ENCODE peak calls at places on chromosomes 3 and 15, in four cellular contexts. D, T, M and A are unnamed samples. For H3K9me3, the result is how much of the 10 kb centered on the place peaks cover.

GRCh38 chr3:106643684-106644161 is 733.5 kb upstream of the CCDC54 start:
- DNase-seq in D (no peak), T (peak), M (no peak), A (no peak)

GRCh38 chr3:162142511-162142910 is 645.9 kb downstream of the OTOL1 start:
- DNase-seq in D (no peak), T (no peak), M (no peak), A (no peak)

GRCh38 chr3:196883361-196883760 is 15.6 kb downstream of the SENP5 start:
- DNase-seq in D (no peak), T (no peak), M (no peak), A (no peak)

GRCh38 chr15:43988900-43989299 is 162.1 kb downstream of the WDR76 start:
- DNase-seq in D (no peak), T (no peak), M (no peak), A (no peak)

GRCh38 chr3:71444861-71445259 is 138.7 kb downstream of the FOXP1 start:
- DNase-seq in D (no peak), T (no peak), M (no peak), A (no peak)

GRCh38 chr15:40555876-40556275 is 9.0 kb downstream of the CCDC32 start:
- DNase-seq in D (no peak), T (no peak), M (no peak), A (no peak)

GRCh38 chr3:49175530-49175929 is 4.1 kb downstream of the KLHDC8B start:
- DNase-seq in D (no peak), T (no peak), M (no peak), A (no peak)

GRCh38 chr3:107082527-107082926 is 294.7 kb upstream of the CCDC54 start:
- DNase-seq in D (no peak), T (no peak), M (no peak), A (no peak)

GRCh38 chr3:154730221-154730620 is 300.2 kb upstream of the GPR149 start:
- DNase-seq in D (no peak), T (no peak), M (no peak), A (no peak)

GRCh38 chr3:183518446-183519185 is 36.9 kb downstream of the KLHL6 start:
- DNase-seq in D (no peak), T (no peak), M (no peak), A (no peak)

GRCh38 chr3:129996073-129996472 is 21.6 kb downstream of the TRH start:
- DNase-seq in D (no peak), T (no peak), M (no peak), A (no peak)

GRCh38 chr3:61172684-61173083 is 78.6 kb downstream of the FHIT start:
- DNase-seq in D (no peak), T (peak), M (no peak), A (peak)

GRCh38 chr15:50652671-50653070 is 33.9 kb downstream of the TRPM7 start:
- DNase-seq in D (no peak), T (no peak), M (no peak), A (no peak)

GRCh38 chr3:125072310-125072709 is 16.5 kb upstream of the HEG1 start:
- DNase-seq in D (no peak), T (no peak), M (no peak), A (no peak)

GRCh38 chr3:112376996-112377395 is 44.0 kb downstream of the CD200 start:
- DNase-seq in D (no peak), T (no peak), M (no peak), A (no peak)

GRCh38 chr15:63480441-63480821 is 24.0 kb upstream of the USP3 start:
- DNase-seq in D (no peak), T (no peak), M (no peak), A (no peak)

GRCh38 chr3:57007513-57008415 is 52.7 kb upstream of the SPATA12 start:
- DNase-seq in D (peak), T (peak), M (peak), A (no peak)

GRCh38 chr3:145243875-145244274 is 917.1 kb downstream of the PLOD2 start:
- DNase-seq in D (no peak), T (no peak), M (no peak), A (no peak)
- H3K9me3 ChIP-seq in D (under half), T (under half), M (under half), A (under half)

GRCh38 chr15:62269504-62269903 is 104.4 kb upstream of the C2CD4B start:
- DNase-seq in D (no peak), T (no peak), M (no peak), A (peak)
- H3K9me3 ChIP-seq in D (under half), T (under half), M (under half), A (under half)

DNA sequence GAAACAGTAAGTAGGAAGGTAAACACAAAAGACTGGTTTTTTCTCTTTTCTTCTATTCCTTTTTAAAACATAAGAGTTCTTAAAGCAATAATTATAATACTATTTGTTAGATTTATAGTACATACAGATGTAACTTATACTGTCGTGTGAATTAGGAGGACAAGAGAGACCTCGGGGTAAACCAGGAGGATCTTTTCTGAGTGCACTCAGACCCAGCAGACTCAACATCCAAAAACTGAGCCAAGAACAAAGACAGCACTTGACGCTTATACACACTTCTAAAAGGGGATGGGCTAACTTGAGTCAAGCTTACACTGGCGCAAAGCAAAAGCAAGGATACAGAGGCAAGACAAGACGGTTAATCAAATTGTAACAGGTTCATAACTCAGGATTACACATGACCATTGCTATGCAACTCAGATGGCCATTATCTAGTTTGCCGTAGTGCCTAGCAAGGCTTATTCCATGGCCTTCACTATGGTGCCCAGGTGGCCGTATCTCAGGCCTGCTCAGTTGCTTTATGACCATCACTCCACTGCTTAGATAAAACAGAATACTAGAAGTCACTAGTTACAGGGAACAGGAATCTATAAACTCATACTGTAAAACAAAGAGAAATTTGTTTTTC is 18.6 kb downstream of the MTHFS start:
- DNase-seq in D (no peak), T (no peak), M (no peak), A (no peak)
- H3K9me3 ChIP-seq in D (under half), T (under half), M (under half), A (under half)

DNA sequence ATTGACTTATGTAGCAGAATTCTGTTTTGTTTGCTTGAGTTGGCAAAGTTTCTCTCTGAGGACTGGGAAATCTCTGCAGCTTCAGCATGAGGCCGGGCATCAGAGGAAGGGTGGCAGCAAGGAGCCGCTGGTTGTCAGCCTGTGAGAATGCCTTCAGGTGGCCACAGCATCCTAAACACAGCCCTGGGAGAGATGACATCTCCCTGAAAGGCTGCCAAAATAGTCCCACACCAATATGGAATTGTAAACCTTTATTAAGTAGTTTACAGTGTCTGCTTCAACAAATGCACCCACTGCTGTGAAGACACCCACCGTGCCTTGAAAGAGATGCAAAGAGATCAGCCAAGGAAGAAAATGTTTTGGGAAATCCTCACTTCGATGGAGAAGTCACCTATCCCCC is 609.7 kb upstream of the ARRDC4 start:
- DNase-seq in D (no peak), T (no peak), M (no peak), A (no peak)
- H3K9me3 ChIP-seq in D (under half), T (under half), M (under half), A (under half)

GRCh38 chr15:24956131-24956838 is 1.5 kb downstream of the SNRPN start:
- DNase-seq in D (peak), T (peak), M (peak), A (peak)
- H3K9me3 ChIP-seq in D (under half), T (under half), M (under half), A (under half)

GRCh38 chr15:22265961-22266360 is 185.6 kb downstream of the OR4M2 start:
- DNase-seq in D (no peak), T (peak), M (peak), A (no peak)

GRCh38 chr15:22262613-22263020 is 182.3 kb downstream of the OR4M2 start:
- DNase-seq in D (no peak), T (peak), M (peak), A (no peak)

GRCh38 chr15:22265056-22265945 is 185.0 kb downstream of the OR4M2 start:
- DNase-seq in D (no peak), T (no peak), M (no peak), A (no peak)

GRCh38 chr15:22263738-22264137 is 183.4 kb downstream of the OR4M2 start:
- DNase-seq in D (no peak), T (no peak), M (no peak), A (no peak)

GRCh38 chr15:22267761-22268160 is 187.4 kb downstream of the OR4M2 start:
- DNase-seq in D (no peak), T (no peak), M (no peak), A (no peak)
- H3K9me3 ChIP-seq in D (under half), T (under half), M (half or more), A (under half)